ENCODE peak calls at places on chromosomes 12 and 14, in six cellular contexts. W, C, K, S, J and P are unnamed samples.

GRCh38 chr12:58364389-58365086 is 423.2 kb downstream of the ATP23 start:
- DNase-seq in C (peak; percentile 91), J (peak; percentile 97), S (no peak), K (peak; percentile 71), W (no peak), P (no peak)

GRCh38 chr12:46108721-46109120 is 118.3 kb upstream of the SCAF11 start:
- DNase-seq in C (no peak), J (no peak), K (no peak), W (no peak), S (no peak), P (no peak)

GRCh38 chr12:18467636-18468520 is 206.6 kb downstream of the PIK3C2G start:
- DNase-seq in W (no peak), J (no peak), C (no peak), S (no peak), K (no peak), P (no peak)

GRCh38 chr12:49953146-49953545 is 2.6 kb downstream of the AQP2 start:
- DNase-seq in J (no peak), C (no peak), W (no peak), S (no peak), K (no peak), P (no peak)

GRCh38 chr12:3222935-3223334 is 145.8 kb downstream of the TSPAN9 start:
- DNase-seq in W (no peak), J (no peak), K (no peak), S (no peak), C (no peak), P (no peak)

GRCh38 chr14:31927348-31927826 is 149.7 kb upstream of the ARHGAP5 start:
- DNase-seq in J (peak; percentile 87), K (peak; percentile 57), W (no peak), S (no peak), C (peak; percentile 89), P (no peak)

GRCh38 chr14:47665337-47666134 is 9.9 kb downstream of the MDGA2 start:
- DNase-seq in J (no peak), S (no peak), K (no peak), C (no peak), W (no peak), P (no peak)

GRCh38 chr12:32533971-32534590 is 134.7 kb downstream of the FGD4 start:
- DNase-seq in J (peak; percentile 95), K (peak; percentile 76), S (peak; percentile 69), W (no peak), C (peak; percentile 88), P (peak; percentile 79)

GRCh38 chr12:112798019-112798760 is 6.6 kb downstream of the RPH3A start:
- DNase-seq in S (no peak), K (no peak), W (no peak), J (no peak), C (peak; percentile 0), P (no peak)

GRCh38 chr14:82511399-82511798 is 977.7 kb upstream of the SEL1L start:
- DNase-seq in J (no peak), K (no peak), W (no peak), S (no peak), C (no peak), P (no peak)

GRCh38 chr14:99538275-99538674 is 57.1 kb downstream of the CCNK start:
- DNase-seq in J (no peak), S (no peak), C (no peak), K (no peak), W (no peak), P (no peak)

GRCh38 chr14:95361373-95362179 is 41.9 kb upstream of the CLMN start:
- DNase-seq in K (peak; percentile 72), J (no peak), C (peak; percentile 38), S (peak; percentile 66), W (no peak), P (peak; percentile 52)

GRCh38 chr12:26374934-26375333 is 179.6 kb downstream of the SSPN start:
- DNase-seq in S (no peak), K (no peak), C (peak; percentile 26), J (no peak), W (no peak), P (no peak)

GRCh38 chr12:60071759-60072191 is 475.9 kb downstream of the SLC16A7 start:
- DNase-seq in C (no peak), K (no peak), J (no peak), S (no peak), W (no peak), P (no peak)

GRCh38 chr12:68477256-68477655 is 133.4 kb upstream of the RAP1B start:
- DNase-seq in K (no peak), J (no peak), C (no peak), W (no peak), S (no peak), P (no peak)

GRCh38 chr14:68783408-68784297 is 9.2 kb downstream of the ZFP36L1 start:
- DNase-seq in K (no peak), S (peak; percentile 71), J (no peak), W (peak; percentile 49), C (no peak), P (no peak)

GRCh38 chr14:77316872-77317271 is 3.8 kb downstream of the POMT2 start:
- DNase-seq in W (no peak), S (no peak), J (no peak), C (no peak), K (peak; percentile 81), P (no peak)

GRCh38 chr12:12890492-12890814 is 909 bp upstream of the GPRC5A start:
- DNase-seq in J (no peak), S (peak; percentile 54), W (no peak), K (no peak), C (no peak), P (no peak)

GRCh38 chr12:74415633-74416032 is 122.0 kb upstream of the ATXN7L3B start:
- DNase-seq in W (no peak), K (peak; percentile 46), C (peak; percentile 39), J (no peak), S (no peak), P (peak; percentile 41)

GRCh38 chr12:22803725-22804124 is 178.8 kb downstream of the ETNK1 start:
- DNase-seq in J (no peak), W (no peak), K (no peak), C (no peak), S (no peak), P (no peak)

GRCh38 chr12:120830052-120830940 is 73.9 kb downstream of the SPPL3 start:
- DNase-seq in S (no peak), J (no peak), K (no peak), W (no peak), C (no peak), P (no peak)

GRCh38 chr12:124548854-124549378 is 18.5 kb downstream of the NCOR2 start:
- DNase-seq in W (no peak), J (peak; percentile 67), K (no peak), S (peak; percentile 54), C (peak; percentile 85), P (no peak)

GRCh38 chr12:96354326-96354725 is 45.9 kb downstream of the CDK17 start:
- DNase-seq in J (peak; percentile 3), K (no peak), C (no peak), S (no peak), W (no peak), P (no peak)

GRCh38 chr12:67885370-67886169 is 103.7 kb upstream of the IFNG-AS1 start:
- DNase-seq in S (no peak), W (no peak), K (no peak), C (no peak), J (no peak), P (no peak)

GRCh38 chr14:83164016-83164415 is 1630.4 kb upstream of the SEL1L start:
- DNase-seq in J (peak; percentile 85), S (no peak), C (peak; percentile 16), K (peak; percentile 73), W (no peak), P (no peak)

GRCh38 chr12:4899361-4899760 is 10.3 kb upstream of the KCNA1 start:
- DNase-seq in S (no peak), J (no peak), W (no peak), K (peak; percentile 6), C (no peak), P (no peak)

GRCh38 chr12:46825526-46826414 is at the start of gene SLC38A4:
- DNase-seq in C (peak; percentile 51), W (no peak), S (no peak), J (no peak), K (no peak), P (no peak)

GRCh38 chr14:45819107-45819506 is 566.1 kb upstream of the MIS18BP1 start:
- DNase-seq in J (no peak), W (no peak), C (no peak), K (peak; percentile 9), S (no peak), P (no peak)
- TF ChIP-seq CTCF in J (no peak), W (no peak), C (no peak), K (peak; percentile 6), S (no peak), P (no peak)

DNA sequence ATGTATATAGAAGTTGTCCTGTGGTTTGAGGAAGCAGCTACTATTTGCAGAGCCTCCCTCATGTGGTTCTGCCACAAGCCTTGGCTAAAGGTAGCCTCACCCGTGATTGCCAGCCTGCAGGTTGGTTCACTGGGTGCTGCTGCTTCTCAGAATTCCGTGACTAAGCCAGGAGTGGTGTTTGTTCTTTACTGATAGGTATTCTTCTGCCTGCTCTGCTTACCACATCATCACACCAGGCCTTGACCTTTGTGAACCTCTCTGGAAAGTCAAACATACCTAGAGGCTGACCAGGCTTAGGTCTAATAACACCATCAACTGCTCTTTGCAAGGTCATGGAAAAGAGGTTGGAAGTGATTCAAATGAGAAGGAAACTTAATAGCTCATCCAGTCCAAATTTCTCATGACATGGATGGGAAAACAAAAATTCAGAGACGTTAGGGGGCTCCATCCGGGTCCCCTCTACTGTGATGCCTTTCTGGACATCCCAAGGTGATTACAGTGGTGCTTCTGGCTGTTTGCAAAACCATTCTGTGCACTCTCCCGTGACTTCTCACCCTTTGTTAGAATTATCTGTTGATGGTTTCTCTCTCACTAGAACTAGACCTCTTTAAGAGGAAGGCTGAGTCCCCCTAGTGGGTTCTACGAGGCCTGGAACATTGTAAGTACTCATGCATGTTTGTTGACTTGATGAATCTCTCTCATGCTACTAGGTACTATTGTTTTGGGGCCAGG is 8.5 kb upstream of the SOCS2 start:
- DNase-seq in K (no peak), W (no peak), C (peak; percentile 47), S (peak; percentile 80), J (no peak), P (peak; percentile 31)
- TF ChIP-seq CTCF in K (no peak), W (no peak), C (peak; percentile 39), S (no peak), J (peak; percentile 55), P (peak; percentile 19)

DNA sequence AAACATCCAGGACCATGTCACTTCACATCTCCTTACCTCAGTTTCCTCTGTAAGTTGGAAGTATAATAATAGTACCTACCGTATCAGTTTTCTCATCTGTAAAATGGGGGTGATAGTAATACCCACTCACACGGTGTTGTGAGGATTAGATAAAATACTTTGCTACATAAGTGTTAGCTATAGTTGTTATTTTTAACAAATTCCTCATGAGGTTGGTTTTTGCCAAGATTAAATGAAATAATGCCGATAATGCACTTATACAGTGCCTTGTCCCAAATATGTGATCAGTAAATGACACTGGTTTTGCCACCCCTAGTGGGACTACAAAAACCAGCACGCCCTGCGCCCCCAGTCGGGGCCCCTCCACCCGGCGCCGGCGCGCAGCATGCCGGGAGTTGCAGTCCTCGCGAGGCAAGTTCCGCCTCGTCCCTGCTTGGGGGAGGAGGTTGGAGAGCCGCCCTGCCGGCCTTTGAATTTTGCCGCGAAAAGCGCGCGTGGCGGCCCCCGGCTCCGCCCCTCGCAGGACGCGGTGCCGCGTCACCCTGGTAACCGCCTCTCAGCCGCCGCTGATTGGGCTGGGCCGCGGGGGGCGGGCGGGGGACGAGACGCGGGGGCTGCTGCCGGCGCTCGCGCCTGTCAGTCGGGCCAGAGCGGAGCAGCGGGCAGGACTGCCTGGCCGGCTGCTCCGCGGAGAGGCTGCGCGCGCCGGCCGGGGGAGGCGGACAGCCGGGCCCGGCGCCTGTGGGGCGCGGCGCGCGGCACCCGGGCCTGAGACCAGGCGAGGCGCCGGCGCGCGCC is at the start of gene FAM222A:
- DNase-seq in S (peak; percentile 96), C (peak; percentile 97), W (peak; percentile 96), K (peak; percentile 91), J (peak; percentile 85), P (peak; percentile 99)
- TF ChIP-seq CTCF in S (no peak), C (no peak), W (no peak), K (no peak), J (no peak), P (no peak)

GRCh38 chr12:111685811-111686573 is at the start of the genes ACAD10 and BRAP:
- DNase-seq in S (peak; percentile 97), W (peak; percentile 95), C (peak; percentile 95), K (peak; percentile 93), J (peak; percentile 86), P (peak; percentile 99)
- TF ChIP-seq CTCF in S (no peak), W (no peak), C (no peak), K (no peak), J (no peak), P (no peak)